ENCODE peak calls at places on chromosomes 2 and 18, in ten cellular contexts. T, I, W, A, F, R, C, O, K and E are unnamed samples.

GRCh38 chr2:20538308-20539132 is 91.6 kb downstream of the RHOB start:
- DNase-seq in T (no peak), I (no peak), W (no peak), A (no peak), F (no peak), R (no peak), C (no peak), O (peak), K (peak), E (no peak)

GRCh38 chr2:73933194-73933593 is 6.5 kb downstream of the DGUOK start:
- DNase-seq in T (peak), I (no peak), W (no peak), A (no peak), F (no peak), R (no peak), C (no peak), O (no peak), K (no peak), E (no peak)

GRCh38 chr2:86556508-86556907 is 6.7 kb downstream of the CHMP3 start:
- DNase-seq in T (no peak), I (no peak), W (peak), A (no peak), F (no peak), R (no peak), C (no peak), O (no peak), K (no peak), E (no peak)

GRCh38 chr18:72922895-72923294 is 55.1 kb upstream of the NETO1 start:
- DNase-seq in T (no peak), I (no peak), W (no peak), A (no peak), F (no peak), R (no peak), C (no peak), O (no peak), K (no peak), E (no peak)

GRCh38 chr2:187466129-187466792 is 18.2 kb upstream of the CALCRL start:
- DNase-seq in T (no peak), I (no peak), W (no peak), A (no peak), F (no peak), R (no peak), C (no peak), O (no peak), K (no peak), E (no peak)

GRCh38 chr2:134206573-134206972 is 47.3 kb upstream of the MGAT5 start:
- DNase-seq in T (peak), I (no peak), W (no peak), A (no peak), F (no peak), R (peak), C (no peak), O (no peak), K (no peak), E (no peak)

GRCh38 chr2:241865957-241866858 is 3.3 kb upstream of the RTP5 start:
- DNase-seq in T (peak), I (no peak), W (no peak), A (no peak), F (no peak), R (no peak), C (no peak), O (no peak), K (no peak), E (no peak)

GRCh38 chr2:130755234-130756040 is at the start of gene AMER3:
- DNase-seq in T (no peak), I (no peak), W (no peak), A (no peak), F (no peak), R (peak), C (no peak), O (no peak), K (peak), E (no peak)

GRCh38 chr2:10382313-10383061 is 65.6 kb downstream of the ODC1 start:
- DNase-seq in T (no peak), I (peak), W (peak), A (no peak), F (no peak), R (no peak), C (no peak), O (no peak), K (no peak), E (peak)

GRCh38 chr2:96913398-96914202 is 43.7 kb upstream of the SEMA4C start:
- DNase-seq in T (no peak), I (peak), W (no peak), A (no peak), F (no peak), R (no peak), C (no peak), O (no peak), K (no peak), E (peak)

GRCh38 chr18:23487738-23488625 is 15.3 kb upstream of the RMC1 start:
- DNase-seq in T (peak), I (peak), W (peak), A (no peak), F (no peak), R (no peak), C (no peak), O (no peak), K (no peak), E (peak)

GRCh38 chr2:239696559-239697207 is 295.9 kb upstream of the HDAC4 start:
- DNase-seq in T (no peak), I (no peak), W (peak), A (no peak), F (no peak), R (no peak), C (no peak), O (peak), K (no peak), E (no peak)

GRCh38 chr2:112166801-112167499 is 28.8 kb downstream of the FBLN7 start:
- DNase-seq in T (no peak), I (no peak), W (no peak), A (no peak), F (no peak), R (no peak), C (no peak), O (no peak), K (no peak), E (no peak)

GRCh38 chr2:189293164-189293563 is 113.6 kb upstream of the COL5A2 start:
- DNase-seq in T (peak), I (no peak), W (no peak), A (no peak), F (no peak), R (no peak), C (no peak), O (no peak), K (no peak), E (no peak)

GRCh38 chr18:64037812-64038414 is 68.0 kb downstream of the SERPINB8 start:
- DNase-seq in T (peak), I (no peak), W (no peak), A (no peak), F (no peak), R (no peak), C (no peak), O (no peak), K (no peak), E (no peak)

GRCh38 chr2:69386376-69386775 is 651 bp downstream of the GFPT1 start:
- DNase-seq in T (no peak), I (no peak), W (no peak), A (no peak), F (no peak), R (no peak), C (no peak), O (no peak), K (no peak), E (no peak)

GRCh38 chr2:84904717-84905174 is 710 bp upstream of the TMSB10 start:
- DNase-seq in T (peak), I (peak), W (peak), A (peak), F (no peak), R (peak), C (peak), O (peak), K (peak), E (no peak)

GRCh38 chr2:42908538-42909200 is 116.3 kb upstream of the HAAO start:
- DNase-seq in T (peak), I (no peak), W (no peak), A (no peak), F (no peak), R (no peak), C (peak), O (no peak), K (no peak), E (no peak)

GRCh38 chr2:19722486-19723420 is 179.0 kb downstream of the TTC32 start:
- DNase-seq in T (no peak), I (no peak), W (no peak), A (no peak), F (no peak), R (no peak), C (no peak), O (no peak), K (no peak), E (no peak)

GRCh38 chr2:18381451-18381850 is 179.0 kb downstream of the RDH14 start:
- DNase-seq in T (no peak), I (no peak), W (no peak), A (no peak), F (no peak), R (no peak), C (no peak), O (no peak), K (no peak), E (no peak)

GRCh38 chr2:108388045-108388444 is 10.3 kb downstream of the SULT1C4 start:
- DNase-seq in T (no peak), I (no peak), W (no peak), A (no peak), F (no peak), R (no peak), C (no peak), O (no peak), K (no peak), E (no peak)

GRCh38 chr2:140683658-140684057 is 1447.2 kb downstream of the LRP1B start:
- DNase-seq in T (no peak), I (no peak), W (no peak), A (no peak), F (no peak), R (no peak), C (no peak), O (no peak), K (no peak), E (no peak)

GRCh38 chr2:232203166-232203891 is 175.2 kb upstream of the ALPP start:
- DNase-seq in T (no peak), I (no peak), W (no peak), A (no peak), F (no peak), R (no peak), C (no peak), O (no peak), K (no peak), E (no peak)

GRCh38 chr2:232219932-232220331 is 158.6 kb upstream of the ALPP start:
- DNase-seq in T (no peak), I (no peak), W (no peak), A (no peak), F (no peak), R (no peak), C (no peak), O (no peak), K (no peak), E (no peak)

GRCh38 chr2:127196998-127197397 is 23.1 kb downstream of the CYP27C1 start:
- DNase-seq in T (no peak), I (no peak), W (no peak), A (no peak), F (no peak), R (no peak), C (no peak), O (no peak), K (no peak), E (no peak)